ENCODE peak calls at places on chromosomes 2 and 18, in ten cellular contexts. One of them, this sample, is unnamed.
A peak's percentile ranks its signal among the peaks of the same experiment; 100 is the strongest.

GRCh38 chr2:88481937-88482336 is 29.4 kb upstream of the FOXI3 start:
- DNase-seq in MV-4-11: no peak
- DNase-seq in stimulated activated CD8-positive, alpha-beta memory T cell treated with anti-CD3 and anti-CD28 coated beads, Interleukin-4, amount 100 ng/mL, for 24 hours: no peak
- DNase-seq in sciatic nerve: no peak
- DNase-seq in body of pancreas: no peak
- DNase-seq in HFFc6: peak; percentile 9
- DNase-seq in COR-L47: no peak
- DNase-seq in activated naive CD8-positive, alpha-beta T cell treated with anti-CD3 and anti-CD28 coated beads for 36 hours: no peak
- DNase-seq in hepatocyte: peak; percentile 40
- DNase-seq in nucleus accumbens: no peak
- DNase-seq in this sample: no peak

GRCh38 chr2:239162141-239162821 is 238.5 kb downstream of the HDAC4 start:
- DNase-seq in MV-4-11: no peak
- DNase-seq in stimulated activated CD8-positive, alpha-beta memory T cell treated with anti-CD3 and anti-CD28 coated beads, Interleukin-4, amount 100 ng/mL, for 24 hours: no peak
- DNase-seq in sciatic nerve: peak; percentile 54
- DNase-seq in body of pancreas: no peak
- DNase-seq in HFFc6: no peak
- DNase-seq in COR-L47: no peak
- DNase-seq in activated naive CD8-positive, alpha-beta T cell treated with anti-CD3 and anti-CD28 coated beads for 36 hours: no peak
- DNase-seq in hepatocyte: no peak
- DNase-seq in nucleus accumbens: no peak
- DNase-seq in this sample: no peak

GRCh38 chr18:12432196-12432595 is 24.5 kb downstream of the PRELID3A start:
- DNase-seq in MV-4-11: no peak
- DNase-seq in stimulated activated CD8-positive, alpha-beta memory T cell treated with anti-CD3 and anti-CD28 coated beads, Interleukin-4, amount 100 ng/mL, for 24 hours: no peak
- DNase-seq in sciatic nerve: no peak
- DNase-seq in body of pancreas: no peak
- DNase-seq in HFFc6: no peak
- DNase-seq in COR-L47: no peak
- DNase-seq in activated naive CD8-positive, alpha-beta T cell treated with anti-CD3 and anti-CD28 coated beads for 36 hours: no peak
- DNase-seq in hepatocyte: no peak
- DNase-seq in nucleus accumbens: no peak
- DNase-seq in this sample: no peak

GRCh38 chr2:72744049-72744448 is 81.8 kb downstream of the EXOC6B start:
- DNase-seq in MV-4-11: no peak
- DNase-seq in stimulated activated CD8-positive, alpha-beta memory T cell treated with anti-CD3 and anti-CD28 coated beads, Interleukin-4, amount 100 ng/mL, for 24 hours: no peak
- DNase-seq in sciatic nerve: no peak
- DNase-seq in body of pancreas: no peak
- DNase-seq in HFFc6: peak; percentile 44
- DNase-seq in COR-L47: no peak
- DNase-seq in activated naive CD8-positive, alpha-beta T cell treated with anti-CD3 and anti-CD28 coated beads for 36 hours: no peak
- DNase-seq in hepatocyte: no peak
- DNase-seq in nucleus accumbens: no peak
- DNase-seq in this sample: no peak

GRCh38 chr2:196435189-196435588 is 204.3 kb upstream of the CCDC150 start:
- DNase-seq in MV-4-11: no peak
- DNase-seq in stimulated activated CD8-positive, alpha-beta memory T cell treated with anti-CD3 and anti-CD28 coated beads, Interleukin-4, amount 100 ng/mL, for 24 hours: no peak
- DNase-seq in sciatic nerve: no peak
- DNase-seq in body of pancreas: no peak
- DNase-seq in HFFc6: no peak
- DNase-seq in COR-L47: no peak
- DNase-seq in activated naive CD8-positive, alpha-beta T cell treated with anti-CD3 and anti-CD28 coated beads for 36 hours: no peak
- DNase-seq in hepatocyte: no peak
- DNase-seq in nucleus accumbens: no peak
- DNase-seq in this sample: no peak

GRCh38 chr2:62732262-62732777 is 26.8 kb downstream of the EHBP1 start:
- DNase-seq in MV-4-11: no peak
- DNase-seq in stimulated activated CD8-positive, alpha-beta memory T cell treated with anti-CD3 and anti-CD28 coated beads, Interleukin-4, amount 100 ng/mL, for 24 hours: no peak
- DNase-seq in sciatic nerve: no peak
- DNase-seq in body of pancreas: no peak
- DNase-seq in HFFc6: no peak
- DNase-seq in COR-L47: no peak
- DNase-seq in activated naive CD8-positive, alpha-beta T cell treated with anti-CD3 and anti-CD28 coated beads for 36 hours: no peak
- DNase-seq in hepatocyte: no peak
- DNase-seq in nucleus accumbens: no peak
- DNase-seq in this sample: no peak

GRCh38 chr2:233802132-233802815 is 24.1 kb downstream of the MROH2A start:
- DNase-seq in MV-4-11: no peak
- DNase-seq in stimulated activated CD8-positive, alpha-beta memory T cell treated with anti-CD3 and anti-CD28 coated beads, Interleukin-4, amount 100 ng/mL, for 24 hours: no peak
- DNase-seq in sciatic nerve: no peak
- DNase-seq in body of pancreas: no peak
- DNase-seq in HFFc6: no peak
- DNase-seq in COR-L47: no peak
- DNase-seq in activated naive CD8-positive, alpha-beta T cell treated with anti-CD3 and anti-CD28 coated beads for 36 hours: no peak
- DNase-seq in hepatocyte: no peak
- DNase-seq in nucleus accumbens: no peak
- DNase-seq in this sample: no peak

GRCh38 chr2:1132328-1132964 is 181.8 kb downstream of the SNTG2 start:
- DNase-seq in MV-4-11: no peak
- DNase-seq in stimulated activated CD8-positive, alpha-beta memory T cell treated with anti-CD3 and anti-CD28 coated beads, Interleukin-4, amount 100 ng/mL, for 24 hours: peak; percentile 4
- DNase-seq in sciatic nerve: no peak
- DNase-seq in body of pancreas: no peak
- DNase-seq in HFFc6: no peak
- DNase-seq in COR-L47: no peak
- DNase-seq in activated naive CD8-positive, alpha-beta T cell treated with anti-CD3 and anti-CD28 coated beads for 36 hours: peak; percentile 46
- DNase-seq in hepatocyte: no peak
- DNase-seq in nucleus accumbens: no peak
- DNase-seq in this sample: peak; percentile 10

GRCh38 chr18:6520901-6521300 is 106.2 kb upstream of the L3MBTL4 start:
- DNase-seq in MV-4-11: no peak
- DNase-seq in stimulated activated CD8-positive, alpha-beta memory T cell treated with anti-CD3 and anti-CD28 coated beads, Interleukin-4, amount 100 ng/mL, for 24 hours: no peak
- DNase-seq in sciatic nerve: no peak
- DNase-seq in body of pancreas: no peak
- DNase-seq in HFFc6: no peak
- DNase-seq in COR-L47: no peak
- DNase-seq in activated naive CD8-positive, alpha-beta T cell treated with anti-CD3 and anti-CD28 coated beads for 36 hours: no peak
- DNase-seq in hepatocyte: no peak
- DNase-seq in nucleus accumbens: no peak
- DNase-seq in this sample: no peak

GRCh38 chr2:199431748-199432213 is 26.0 kb downstream of the SATB2 start:
- DNase-seq in MV-4-11: no peak
- DNase-seq in stimulated activated CD8-positive, alpha-beta memory T cell treated with anti-CD3 and anti-CD28 coated beads, Interleukin-4, amount 100 ng/mL, for 24 hours: no peak
- DNase-seq in sciatic nerve: no peak
- DNase-seq in body of pancreas: no peak
- DNase-seq in HFFc6: peak; percentile 20
- DNase-seq in COR-L47: no peak
- DNase-seq in activated naive CD8-positive, alpha-beta T cell treated with anti-CD3 and anti-CD28 coated beads for 36 hours: no peak
- DNase-seq in hepatocyte: no peak
- DNase-seq in nucleus accumbens: no peak
- DNase-seq in this sample: no peak

GRCh38 chr2:222024934-222025890 is 273.6 kb downstream of the PAX3 start:
- DNase-seq in MV-4-11: peak; percentile 11
- DNase-seq in stimulated activated CD8-positive, alpha-beta memory T cell treated with anti-CD3 and anti-CD28 coated beads, Interleukin-4, amount 100 ng/mL, for 24 hours: no peak
- DNase-seq in sciatic nerve: no peak
- DNase-seq in body of pancreas: no peak
- DNase-seq in HFFc6: peak; percentile 7
- DNase-seq in COR-L47: peak; percentile 57
- DNase-seq in activated naive CD8-positive, alpha-beta T cell treated with anti-CD3 and anti-CD28 coated beads for 36 hours: no peak
- DNase-seq in hepatocyte: peak; percentile 60
- DNase-seq in nucleus accumbens: no peak
- DNase-seq in this sample: peak; percentile 31

GRCh38 chr2:53515435-53516332 is 251.9 kb upstream of the CHAC2 start:
- DNase-seq in MV-4-11: no peak
- DNase-seq in stimulated activated CD8-positive, alpha-beta memory T cell treated with anti-CD3 and anti-CD28 coated beads, Interleukin-4, amount 100 ng/mL, for 24 hours: no peak
- DNase-seq in sciatic nerve: no peak
- DNase-seq in body of pancreas: peak; percentile 20
- DNase-seq in HFFc6: no peak
- DNase-seq in COR-L47: peak; percentile 28
- DNase-seq in activated naive CD8-positive, alpha-beta T cell treated with anti-CD3 and anti-CD28 coated beads for 36 hours: no peak
- DNase-seq in hepatocyte: no peak
- DNase-seq in nucleus accumbens: peak; percentile 66
- DNase-seq in this sample: no peak

GRCh38 chr2:143259368-143259958 is 130.2 kb downstream of the ARHGAP15 start:
- DNase-seq in MV-4-11: peak; percentile 55
- DNase-seq in stimulated activated CD8-positive, alpha-beta memory T cell treated with anti-CD3 and anti-CD28 coated beads, Interleukin-4, amount 100 ng/mL, for 24 hours: peak; percentile 52
- DNase-seq in sciatic nerve: peak; percentile 76
- DNase-seq in body of pancreas: peak; percentile 57
- DNase-seq in HFFc6: peak; percentile 69
- DNase-seq in COR-L47: peak; percentile 71
- DNase-seq in activated naive CD8-positive, alpha-beta T cell treated with anti-CD3 and anti-CD28 coated beads for 36 hours: peak; percentile 61
- DNase-seq in hepatocyte: peak; percentile 82
- DNase-seq in nucleus accumbens: peak; percentile 40
- DNase-seq in this sample: peak; percentile 73

GRCh38 chr2:170660406-170660805 is 54.7 kb upstream of the SP5 start:
- DNase-seq in MV-4-11: no peak
- DNase-seq in stimulated activated CD8-positive, alpha-beta memory T cell treated with anti-CD3 and anti-CD28 coated beads, Interleukin-4, amount 100 ng/mL, for 24 hours: no peak
- DNase-seq in sciatic nerve: no peak
- DNase-seq in body of pancreas: no peak
- DNase-seq in HFFc6: no peak
- DNase-seq in COR-L47: peak; percentile 50
- DNase-seq in activated naive CD8-positive, alpha-beta T cell treated with anti-CD3 and anti-CD28 coated beads for 36 hours: no peak
- DNase-seq in hepatocyte: no peak
- DNase-seq in nucleus accumbens: no peak
- DNase-seq in this sample: peak; percentile 70

GRCh38 chr2:237604960-237605359 is 14.4 kb upstream of the RAB17 start:
- DNase-seq in MV-4-11: no peak
- DNase-seq in stimulated activated CD8-positive, alpha-beta memory T cell treated with anti-CD3 and anti-CD28 coated beads, Interleukin-4, amount 100 ng/mL, for 24 hours: no peak
- DNase-seq in sciatic nerve: no peak
- DNase-seq in body of pancreas: peak; percentile 38
- DNase-seq in HFFc6: peak; percentile 40
- DNase-seq in COR-L47: no peak
- DNase-seq in activated naive CD8-positive, alpha-beta T cell treated with anti-CD3 and anti-CD28 coated beads for 36 hours: no peak
- DNase-seq in hepatocyte: no peak
- DNase-seq in nucleus accumbens: no peak
- DNase-seq in this sample: no peak

GRCh38 chr2:2762898-2763287 is 431.8 kb upstream of the MYT1L start:
- DNase-seq in MV-4-11: no peak
- DNase-seq in stimulated activated CD8-positive, alpha-beta memory T cell treated with anti-CD3 and anti-CD28 coated beads, Interleukin-4, amount 100 ng/mL, for 24 hours: no peak
- DNase-seq in sciatic nerve: no peak
- DNase-seq in body of pancreas: no peak
- DNase-seq in HFFc6: no peak
- DNase-seq in COR-L47: no peak
- DNase-seq in activated naive CD8-positive, alpha-beta T cell treated with anti-CD3 and anti-CD28 coated beads for 36 hours: no peak
- DNase-seq in hepatocyte: no peak
- DNase-seq in nucleus accumbens: peak; percentile 23
- DNase-seq in this sample: no peak

GRCh38 chr2:127685410-127686110 is 10.2 kb upstream of the LIMS2 start:
- DNase-seq in MV-4-11: no peak
- DNase-seq in stimulated activated CD8-positive, alpha-beta memory T cell treated with anti-CD3 and anti-CD28 coated beads, Interleukin-4, amount 100 ng/mL, for 24 hours: no peak
- DNase-seq in sciatic nerve: no peak
- DNase-seq in body of pancreas: no peak
- DNase-seq in HFFc6: no peak
- DNase-seq in COR-L47: no peak
- DNase-seq in activated naive CD8-positive, alpha-beta T cell treated with anti-CD3 and anti-CD28 coated beads for 36 hours: no peak
- DNase-seq in hepatocyte: no peak
- DNase-seq in nucleus accumbens: no peak
- DNase-seq in this sample: no peak

GRCh38 chr18:46276736-46277135 is 172.6 kb downstream of the HAUS1 start:
- DNase-seq in MV-4-11: no peak
- DNase-seq in stimulated activated CD8-positive, alpha-beta memory T cell treated with anti-CD3 and anti-CD28 coated beads, Interleukin-4, amount 100 ng/mL, for 24 hours: no peak
- DNase-seq in sciatic nerve: no peak
- DNase-seq in body of pancreas: no peak
- DNase-seq in HFFc6: no peak
- DNase-seq in COR-L47: no peak
- DNase-seq in activated naive CD8-positive, alpha-beta T cell treated with anti-CD3 and anti-CD28 coated beads for 36 hours: no peak
- DNase-seq in hepatocyte: no peak
- DNase-seq in nucleus accumbens: no peak
- DNase-seq in this sample: no peak

GRCh38 chr2:120132190-120132589 is 91.0 kb downstream of the TMEM185B start:
- DNase-seq in MV-4-11: no peak
- DNase-seq in stimulated activated CD8-positive, alpha-beta memory T cell treated with anti-CD3 and anti-CD28 coated beads, Interleukin-4, amount 100 ng/mL, for 24 hours: no peak
- DNase-seq in sciatic nerve: no peak
- DNase-seq in body of pancreas: no peak
- DNase-seq in HFFc6: no peak
- DNase-seq in COR-L47: no peak
- DNase-seq in activated naive CD8-positive, alpha-beta T cell treated with anti-CD3 and anti-CD28 coated beads for 36 hours: no peak
- DNase-seq in hepatocyte: no peak
- DNase-seq in nucleus accumbens: no peak
- DNase-seq in this sample: no peak

GRCh38 chr2:189300917-189301316 is 121.4 kb upstream of the COL5A2 start:
- DNase-seq in MV-4-11: no peak
- DNase-seq in stimulated activated CD8-positive, alpha-beta memory T cell treated with anti-CD3 and anti-CD28 coated beads, Interleukin-4, amount 100 ng/mL, for 24 hours: no peak
- DNase-seq in sciatic nerve: no peak
- DNase-seq in body of pancreas: no peak
- DNase-seq in HFFc6: no peak
- DNase-seq in COR-L47: no peak
- DNase-seq in activated naive CD8-positive, alpha-beta T cell treated with anti-CD3 and anti-CD28 coated beads for 36 hours: peak; percentile 35
- DNase-seq in hepatocyte: no peak
- DNase-seq in nucleus accumbens: no peak
- DNase-seq in this sample: no peak

GRCh38 chr18:69774831-69775230 is 172.8 kb downstream of the CD226 start:
- DNase-seq in MV-4-11: peak; percentile 11
- DNase-seq in stimulated activated CD8-positive, alpha-beta memory T cell treated with anti-CD3 and anti-CD28 coated beads, Interleukin-4, amount 100 ng/mL, for 24 hours: no peak
- DNase-seq in sciatic nerve: no peak
- DNase-seq in body of pancreas: no peak
- DNase-seq in HFFc6: no peak
- DNase-seq in COR-L47: no peak
- DNase-seq in activated naive CD8-positive, alpha-beta T cell treated with anti-CD3 and anti-CD28 coated beads for 36 hours: no peak
- DNase-seq in hepatocyte: no peak
- DNase-seq in nucleus accumbens: no peak
- DNase-seq in this sample: no peak

GRCh38 chr2:221529943-221530652 is 42.0 kb downstream of the EPHA4 start:
- DNase-seq in MV-4-11: peak; percentile 0
- DNase-seq in stimulated activated CD8-positive, alpha-beta memory T cell treated with anti-CD3 and anti-CD28 coated beads, Interleukin-4, amount 100 ng/mL, for 24 hours: no peak
- DNase-seq in sciatic nerve: no peak
- DNase-seq in body of pancreas: no peak
- DNase-seq in HFFc6: peak; percentile 86
- DNase-seq in COR-L47: peak; percentile 73
- DNase-seq in activated naive CD8-positive, alpha-beta T cell treated with anti-CD3 and anti-CD28 coated beads for 36 hours: no peak
- DNase-seq in hepatocyte: no peak
- DNase-seq in nucleus accumbens: no peak
- DNase-seq in this sample: peak; percentile 87

GRCh38 chr2:138115664-138116063 is 151.4 kb downstream of the HNMT start:
- DNase-seq in MV-4-11: peak; percentile 43
- DNase-seq in stimulated activated CD8-positive, alpha-beta memory T cell treated with anti-CD3 and anti-CD28 coated beads, Interleukin-4, amount 100 ng/mL, for 24 hours: no peak
- DNase-seq in sciatic nerve: no peak
- DNase-seq in body of pancreas: no peak
- DNase-seq in HFFc6: no peak
- DNase-seq in COR-L47: no peak
- DNase-seq in activated naive CD8-positive, alpha-beta T cell treated with anti-CD3 and anti-CD28 coated beads for 36 hours: no peak
- DNase-seq in hepatocyte: no peak
- DNase-seq in nucleus accumbens: no peak
- DNase-seq in this sample: no peak